ENCODE peak calls at places on chromosomes 4 and X, in five cellular contexts. L, H, F, Y and A are unnamed samples. For H3K4me1, the result is how much of the 10 kb centered on the place peaks cover.

GRCh38 chr4:187064033-187064432 is 340.4 kb upstream of the FAT1 start:
- DNase-seq in L (no peak), H (no peak), F (no peak), Y (no peak), A (no peak)

GRCh38 chr4:159446266-159446976 is 343.5 kb downstream of the RAPGEF2 start:
- DNase-seq in L (peak), H (no peak), F (peak), Y (no peak), A (no peak)

GRCh38 chr4:48565362-48566083 is 75.5 kb downstream of the ZAR1 start:
- DNase-seq in L (no peak), H (no peak), F (no peak), Y (no peak), A (no peak)

GRCh38 chr4:69823481-69824186 is 36.3 kb downstream of the SULT1E1 start:
- DNase-seq in L (no peak), H (no peak), F (peak), Y (no peak), A (no peak)

GRCh38 chrX:119036369-119037029 is 36.3 kb upstream of the CT47C1 start:
- DNase-seq in L (no peak), H (no peak), F (no peak), Y (no peak), A (no peak)

GRCh38 chr4:38523524-38524448 is 140.2 kb upstream of the KLF3 start:
- DNase-seq in L (no peak), H (no peak), F (no peak), Y (no peak), A (no peak)

GRCh38 chr4:52659722-52660261 is 691 bp upstream of the USP46 start:
- DNase-seq in L (peak), H (peak), F (peak), Y (peak), A (no peak)

GRCh38 chr4:721261-722171 is 15.9 kb downstream of the PCGF3 start:
- DNase-seq in L (no peak), H (peak), F (no peak), Y (no peak), A (no peak)

GRCh38 chr4:75662626-75663025 is 10.6 kb downstream of the G3BP2 start:
- DNase-seq in L (no peak), H (no peak), F (no peak), Y (no peak), A (no peak)

GRCh38 chrX:45992402-45993123 is 552.7 kb downstream of the ZNF674 start:
- DNase-seq in L (no peak), H (no peak), F (no peak), Y (no peak), A (no peak)

GRCh38 chrX:150163181-150163930 is 199.8 kb upstream of the MAMLD1 start:
- DNase-seq in L (no peak), H (no peak), F (no peak), Y (no peak), A (no peak)

GRCh38 chrX:152641996-152642395 is 4.3 kb downstream of the GABRQ start:
- DNase-seq in L (no peak), H (no peak), F (no peak), Y (no peak), A (no peak)

GRCh38 chrX:133681897-133682296 is 266.6 kb upstream of the GPC4 start:
- DNase-seq in L (no peak), H (no peak), F (no peak), Y (no peak), A (no peak)

GRCh38 chr4:157810137-157810774 is 362.6 kb downstream of the GASK1B start:
- DNase-seq in L (no peak), H (no peak), F (no peak), Y (no peak), A (no peak)

GRCh38 chr4:37453004-37453360 is 208.4 kb downstream of the NWD2 start:
- DNase-seq in L (peak), H (no peak), F (peak), Y (no peak), A (no peak)

GRCh38 chrX:104195489-104196084 is 29.3 kb downstream of the FAM199X start:
- DNase-seq in L (peak), H (no peak), F (peak), Y (no peak), A (no peak)

GRCh38 chr4:18075823-18076433 is 54.4 kb upstream of the LCORL start:
- DNase-seq in L (no peak), H (peak), F (peak), Y (no peak), A (no peak)

GRCh38 chr4:141913928-141914327 is 277.5 kb downstream of the IL15 start:
- DNase-seq in L (no peak), H (no peak), F (no peak), Y (no peak), A (no peak)

GRCh38 chrX:2710496-2710895 is 19.4 kb downstream of the CD99 start:
- DNase-seq in L (peak), H (no peak), F (no peak), Y (peak), A (no peak)

GRCh38 chr4:72109364-72109763 is 77.6 kb downstream of the NPFFR2 start:
- DNase-seq in L (no peak), H (no peak), F (no peak), Y (no peak), A (no peak)

GRCh38 chr4:72112514-72113156 is 80.8 kb downstream of the NPFFR2 start:
- DNase-seq in L (peak), H (no peak), F (no peak), Y (no peak), A (no peak)

GRCh38 chr4:72111863-72112262 is 80.1 kb downstream of the NPFFR2 start:
- DNase-seq in L (no peak), H (no peak), F (no peak), Y (no peak), A (no peak)

GRCh38 chr4:72109959-72110497 is 78.2 kb downstream of the NPFFR2 start:
- DNase-seq in L (no peak), H (no peak), F (no peak), Y (no peak), A (no peak)

DNA sequence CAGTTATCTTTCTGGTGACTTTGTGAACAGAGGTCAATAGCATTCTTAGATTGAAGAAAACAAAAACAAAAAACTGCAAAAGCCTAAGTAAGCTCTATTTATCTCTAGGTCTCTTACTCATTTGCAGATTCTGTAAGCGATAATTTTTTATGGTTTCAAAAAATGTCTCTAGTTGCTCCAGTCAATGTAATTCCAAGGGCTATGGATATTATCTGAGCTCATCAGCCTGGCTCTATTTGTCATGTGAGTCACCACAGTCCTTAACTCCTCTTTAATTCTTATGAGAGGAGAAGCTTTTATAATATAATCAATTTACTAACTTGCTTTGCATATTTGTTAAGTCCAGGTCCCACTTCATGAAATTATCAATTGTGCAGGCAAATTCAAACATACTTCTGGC is 79.1 kb downstream of the NPFFR2 start:
- DNase-seq in L (no peak), H (no peak), F (no peak), Y (no peak), A (no peak)
- H3K4me1 ChIP-seq in L (under half), H (under half), F (under half), Y (under half), A (under half)

DNA sequence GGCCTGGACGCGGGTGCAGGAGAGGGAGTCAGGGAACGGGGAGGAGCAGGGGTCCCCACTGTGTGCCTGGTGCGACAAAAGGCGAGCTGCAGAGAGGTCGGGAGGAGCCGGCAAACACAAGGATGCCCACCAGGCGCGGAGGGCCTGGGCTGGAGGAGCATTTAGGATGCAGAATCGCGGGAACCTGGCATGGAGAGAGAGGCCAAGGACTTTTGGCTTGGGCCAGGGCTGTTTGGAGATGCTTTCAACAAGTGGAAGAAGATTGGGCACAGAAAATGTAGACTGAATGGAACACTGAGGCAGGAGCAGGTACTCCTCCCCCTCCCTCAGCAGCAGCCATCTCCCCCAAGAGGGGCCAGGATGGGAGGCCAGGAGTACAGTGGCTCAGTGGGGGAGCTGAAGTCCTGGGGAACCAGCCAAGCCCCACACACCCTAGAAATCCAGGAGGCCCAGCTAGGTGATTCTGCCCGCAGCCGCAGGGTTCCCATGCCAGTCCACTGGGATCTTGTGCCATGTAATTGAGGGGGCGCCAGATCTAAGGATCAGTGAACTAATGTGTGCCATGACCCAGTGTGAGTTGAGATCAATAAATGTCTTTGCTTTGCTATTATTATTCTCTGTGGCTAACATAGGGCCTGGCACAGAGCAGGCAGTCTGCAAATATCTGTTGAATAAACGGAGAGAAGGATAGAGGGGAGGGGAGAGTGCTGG is 1.1 kb upstream of the ABLIM2 start:
- DNase-seq in L (no peak), H (peak), F (no peak), Y (no peak), A (no peak)
- H3K27ac ChIP-seq in L (peak), H (no peak), F (no peak), Y (no peak), A (no peak)

DNA sequence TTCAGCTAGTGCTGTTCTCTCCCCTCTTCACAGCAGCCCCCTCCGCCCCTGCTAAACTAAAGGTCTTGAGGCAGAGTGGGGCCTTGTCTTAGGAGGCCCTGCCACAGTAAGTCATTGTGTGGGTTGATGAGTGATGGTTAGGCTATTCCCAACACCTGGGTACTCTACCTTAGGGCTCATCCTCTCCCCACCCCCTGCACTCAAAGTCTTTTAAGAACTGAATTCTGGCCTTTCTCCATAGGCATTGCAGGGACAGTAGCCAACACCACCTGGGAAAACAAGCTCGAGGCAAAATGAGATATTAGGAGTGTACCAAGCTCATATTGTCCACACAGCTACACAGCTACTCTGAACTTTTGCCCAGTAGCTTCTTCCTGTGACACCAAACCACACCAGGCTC is 42.5 kb downstream of the RAB40AL start:
- DNase-seq in L (no peak), H (no peak), F (no peak), Y (no peak), A (no peak)
- H3K4me1 ChIP-seq in L (under half), H (under half), F (under half), Y (under half), A (under half)

DNA sequence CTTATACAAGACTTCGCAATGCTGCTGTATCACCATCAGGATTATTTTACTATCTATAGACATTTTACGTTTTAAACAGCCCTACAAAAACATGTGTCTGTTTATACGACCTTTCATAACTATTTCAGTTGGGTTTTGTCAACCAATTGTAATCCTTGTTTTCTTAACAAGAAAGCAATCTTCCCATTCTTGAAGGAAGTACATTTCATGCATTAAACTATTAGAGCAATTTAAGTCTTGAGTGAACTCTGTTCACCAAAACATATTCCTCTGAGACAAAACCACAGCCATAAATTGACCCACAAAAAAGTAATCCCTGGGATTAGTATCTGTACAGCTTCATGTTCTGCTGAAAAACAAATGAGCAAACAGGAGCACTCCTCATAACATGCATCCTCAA is 206.9 kb upstream of the PDE5A start:
- DNase-seq in L (no peak), H (no peak), F (no peak), Y (no peak), A (no peak)
- H3K27ac ChIP-seq in L (no peak), H (no peak), F (no peak), Y (no peak), A (no peak)

GRCh38 chrX:29113221-29113620 is 526.0 kb downstream of the IL1RAPL1 start:
- DNase-seq in L (no peak), H (no peak), F (no peak), Y (no peak), A (no peak)
- H3K4me1 ChIP-seq in L (under half), H (under half), F (under half), Y (under half), A (under half)

GRCh38 chrX:74249963-74250362 is 54.0 kb upstream of the ZCCHC13 start:
- DNase-seq in L (no peak), H (no peak), F (no peak), Y (no peak), A (no peak)

GRCh38 chrX:74251006-74251930 is 52.7 kb upstream of the ZCCHC13 start:
- DNase-seq in L (peak), H (no peak), F (no peak), Y (no peak), A (no peak)

GRCh38 chrX:74246524-74246923 is 57.5 kb upstream of the ZCCHC13 start:
- DNase-seq in L (peak), H (no peak), F (no peak), Y (no peak), A (no peak)

GRCh38 chrX:74248889-74249288 is 55.1 kb upstream of the ZCCHC13 start:
- DNase-seq in L (no peak), H (no peak), F (no peak), Y (no peak), A (no peak)

DNA sequence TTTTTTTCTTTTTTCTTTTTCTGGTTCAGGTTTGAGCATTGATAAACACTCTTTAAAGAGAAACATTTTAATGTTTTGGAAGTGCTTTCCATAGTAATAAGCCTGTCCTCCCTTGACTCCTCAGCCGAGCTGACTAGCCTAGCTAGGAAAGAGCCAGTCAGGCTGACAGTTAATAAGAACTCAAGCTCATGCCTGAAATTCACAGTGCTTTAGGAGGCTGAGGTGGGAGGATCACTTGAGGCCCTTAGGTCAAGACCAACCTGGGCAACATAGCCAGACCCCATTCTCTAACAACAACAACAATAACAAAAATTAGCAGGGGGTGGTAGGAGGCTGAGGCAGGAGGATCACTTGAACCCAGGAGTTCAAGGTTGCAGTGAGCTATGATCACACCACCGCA is 53.4 kb upstream of the ZCCHC13 start:
- DNase-seq in L (no peak), H (no peak), F (no peak), Y (no peak), A (no peak)
- H3K27ac ChIP-seq in L (peak), H (peak), F (no peak), Y (no peak), A (peak)